ENCODE peak calls at places on chromosomes 16 and 17, in ten cellular contexts. P is stomach, V is SK-N-SH, E is GM23338, X is prostate gland, O is GM12878, M is transverse colon, K is sigmoid colon, U is HCT116, S is suprapubic skin. D is an unnamed sample.

GRCh38 chr16:69106491-69107291 is 1.2 kb downstream of the HAS3 start:
- DNase-seq in P (no peak), V (peak; percentile 82), E (peak; percentile 80), X (no peak), O (no peak), M (peak; percentile 18), K (no peak), U (no peak), S (peak; percentile 60), D (no peak)

GRCh38 chr16:11651796-11652195 is 16.5 kb upstream of the SNN start:
- DNase-seq in P (no peak), V (no peak), E (no peak), X (no peak), O (no peak), M (no peak), K (no peak), U (no peak), S (no peak), D (no peak)

GRCh38 chr17:27454089-27454488 is 2.2 kb upstream of the KSR1 start:
- DNase-seq in P (no peak), V (no peak), E (no peak), X (no peak), O (no peak), M (no peak), K (no peak), U (no peak), S (no peak), D (no peak)

GRCh38 chr17:42845918-42846593 is 1.7 kb downstream of the AOC2 start:
- DNase-seq in P (no peak), V (no peak), E (no peak), X (no peak), O (no peak), M (no peak), K (no peak), U (no peak), S (no peak), D (no peak)

GRCh38 chr16:12453832-12454231 is 349.9 kb downstream of the CPPED1 start:
- DNase-seq in P (no peak), V (no peak), E (no peak), X (no peak), O (no peak), M (no peak), K (no peak), U (no peak), S (no peak), D (no peak)

GRCh38 chr17:80894726-80895125 is 96.9 kb upstream of the CHMP6 start:
- DNase-seq in P (no peak), V (no peak), E (no peak), X (no peak), O (no peak), M (no peak), K (no peak), U (no peak), S (no peak), D (no peak)

GRCh38 chr16:80718480-80719220 is 85.7 kb downstream of the CDYL2 start:
- DNase-seq in P (peak; percentile 82), V (no peak), E (peak; percentile 32), X (peak; percentile 89), O (no peak), M (no peak), K (no peak), U (no peak), S (no peak), D (peak; percentile 84)

GRCh38 chr16:10817963-10818941 is at the start of gene TVP23A:
- DNase-seq in P (no peak), V (peak; percentile 87), E (peak; percentile 77), X (no peak), O (no peak), M (no peak), K (no peak), U (no peak), S (no peak), D (no peak)

GRCh38 chr16:85437161-85438052 is 175.7 kb upstream of the GSE1 start:
- DNase-seq in P (peak; percentile 84), V (no peak), E (peak; percentile 90), X (peak; percentile 83), O (no peak), M (peak; percentile 89), K (peak; percentile 80), U (no peak), S (peak; percentile 76), D (peak; percentile 69)

DNA sequence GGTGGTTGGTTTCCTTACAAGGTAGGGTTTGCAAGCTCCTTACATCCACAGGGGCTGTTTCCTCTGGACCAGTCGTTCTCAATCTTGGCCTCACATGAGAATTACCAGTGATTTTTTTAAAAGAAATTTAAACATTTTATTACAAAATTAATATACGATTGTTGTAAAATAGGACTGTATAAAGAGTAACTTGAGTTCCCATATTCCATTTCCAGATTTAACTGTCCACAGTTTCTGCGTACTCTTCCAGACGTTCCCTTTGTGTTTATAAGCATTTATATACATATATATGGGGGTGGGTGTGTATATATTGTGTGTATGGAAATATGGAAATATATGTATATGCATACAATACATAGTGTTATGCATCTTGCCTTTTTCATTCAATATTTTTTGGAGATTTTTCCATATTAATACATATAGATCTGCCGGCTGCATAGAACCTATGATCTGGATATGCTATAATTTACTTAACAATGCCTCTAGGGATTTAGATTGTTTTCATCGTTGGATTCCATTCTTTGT is 31.5 kb downstream of the HLF start:
- DNase-seq in P (no peak), V (no peak), E (no peak), X (no peak), O (no peak), M (no peak), K (no peak), U (no peak), S (no peak), D (no peak)
- TF ChIP-seq CTCF in P (no peak), V (no peak), E (no peak), X (no peak), O (no peak), M (no peak), K (no peak), U (no peak), S (no peak), D (no peak)

GRCh38 chr16:53775106-53775820 is 71.3 kb downstream of the FTO start:
- DNase-seq in P (no peak), V (no peak), E (no peak), X (no peak), O (no peak), M (no peak), K (no peak), U (no peak), S (no peak), D (no peak)

GRCh38 chr16:53775821-53776431 is 72.0 kb downstream of the FTO start:
- DNase-seq in P (peak; percentile 60), V (no peak), E (peak; percentile 47), X (peak; percentile 66), O (no peak), M (peak; percentile 44), K (no peak), U (no peak), S (peak; percentile 68), D (peak; percentile 78)

GRCh38 chr16:53771655-53772497 is 67.9 kb downstream of the FTO start:
- DNase-seq in P (no peak), V (no peak), E (no peak), X (no peak), O (no peak), M (no peak), K (no peak), U (no peak), S (no peak), D (no peak)

GRCh38 chr16:53773881-53774280 is 69.9 kb downstream of the FTO start:
- DNase-seq in P (no peak), V (no peak), E (no peak), X (no peak), O (no peak), M (no peak), K (no peak), U (no peak), S (no peak), D (no peak)

DNA sequence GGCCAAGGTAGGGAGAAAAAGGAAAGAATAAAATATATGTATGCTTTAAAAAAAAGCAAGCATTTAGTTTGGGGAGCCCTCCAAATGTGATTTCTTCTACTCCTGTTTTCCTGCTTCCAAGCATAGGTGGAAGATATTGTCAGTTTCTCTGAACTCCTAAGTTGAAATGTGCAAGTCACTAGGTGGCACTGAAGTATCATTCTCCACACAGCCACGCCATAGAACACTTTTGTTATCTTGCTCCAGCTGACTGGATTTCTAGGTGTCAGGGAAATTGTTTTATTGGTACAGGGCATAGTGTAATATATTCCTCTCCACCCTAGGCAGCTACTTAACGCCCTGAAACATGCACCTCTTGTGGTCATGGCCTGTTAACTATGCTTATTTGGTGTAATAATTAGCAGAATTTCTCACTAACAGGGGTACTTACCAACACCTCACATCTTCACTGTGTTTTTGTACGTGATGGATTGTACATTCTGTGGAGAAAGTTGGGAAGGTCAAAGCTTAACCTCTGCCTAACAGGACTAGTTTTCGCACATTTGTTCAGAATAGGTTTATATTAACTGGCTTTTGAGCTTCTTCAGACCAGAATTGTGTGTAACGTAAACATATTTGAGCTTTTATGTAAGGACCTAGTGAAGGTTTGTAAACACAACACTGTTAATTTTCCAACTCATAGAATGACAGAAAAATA is 69.3 kb downstream of the FTO start:
- DNase-seq in P (peak; percentile 29), V (peak; percentile 52), E (peak; percentile 74), X (peak; percentile 52), O (peak; percentile 13), M (peak; percentile 51), K (no peak), U (no peak), S (no peak), D (peak; percentile 51)
- H3K4me3 ChIP-seq in P (no peak overlapping the region), V (no peak overlapping the region), E (no peak overlapping the region), X (no peak overlapping the region), O (no peak overlapping the region), M (no peak overlapping the region), K (no peak overlapping the region), U (no peak overlapping the region), S (no peak overlapping the region), D (no peak overlapping the region)

DNA sequence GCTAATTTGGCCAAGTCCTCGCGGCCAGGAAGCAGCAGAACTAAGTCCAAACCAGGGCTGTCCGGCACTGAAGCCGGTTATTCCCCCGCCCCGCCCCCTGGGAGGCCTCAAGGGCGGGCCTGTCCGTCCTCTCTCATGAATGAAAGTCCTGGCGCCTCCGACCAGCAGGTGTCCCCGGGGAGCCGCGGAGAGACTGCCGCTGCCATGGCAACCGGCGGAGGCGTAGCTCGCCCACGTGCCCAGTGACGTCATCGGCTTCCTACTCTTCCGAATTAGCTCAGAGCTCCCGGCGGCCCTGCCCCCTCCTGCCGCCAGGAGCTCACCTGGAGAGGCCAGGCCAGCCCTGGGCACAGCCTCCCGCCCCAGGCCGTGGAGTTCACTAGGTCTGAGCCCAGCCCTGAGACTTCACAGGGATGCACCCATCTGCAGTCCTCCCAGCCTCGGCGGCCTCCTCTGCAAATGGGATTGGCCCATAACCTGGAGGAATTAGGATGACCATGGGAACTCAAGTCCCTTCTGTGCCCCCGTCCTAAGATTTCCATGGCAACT is 1.3 kb downstream of the SPATA2L start:
- DNase-seq in P (peak; percentile 100), V (peak; percentile 97), E (peak; percentile 100), X (peak; percentile 100), O (peak; percentile 82), M (peak; percentile 100), K (peak; percentile 100), U (peak; percentile 100), S (peak; percentile 98), D (peak; percentile 100)
- TF ChIP-seq POLR2AphosphoS5 in P (peak; percentile 66), V (no peak), E (no peak), X (peak; percentile 98), O (no peak), M (peak; percentile 51), K (peak; percentile 46), U (peak; percentile 88), S (no peak), D (peak; percentile 65)

DNA sequence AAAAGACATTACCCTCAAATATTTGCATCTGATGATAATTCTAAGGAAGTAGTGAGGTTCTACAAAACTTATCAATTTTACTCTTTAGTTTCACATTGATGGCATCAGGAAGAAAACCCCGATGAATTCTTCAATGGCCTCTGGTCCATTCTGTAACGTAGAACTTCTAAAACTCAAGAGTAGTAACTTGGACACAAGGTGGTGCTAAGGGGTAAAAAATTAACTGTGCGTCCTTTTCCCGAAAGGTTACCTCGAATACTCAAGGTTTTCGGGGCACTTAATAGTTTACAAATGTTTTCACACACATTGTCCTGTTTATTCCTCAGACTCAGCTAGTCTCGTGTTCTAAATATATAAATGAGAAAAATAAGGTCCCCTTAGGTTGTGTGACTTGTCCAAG is 517.3 kb upstream of the ZFHX3 start:
- DNase-seq in P (no peak), V (no peak), E (peak; percentile 77), X (no peak), O (no peak), M (no peak), K (no peak), U (peak; percentile 15), S (no peak), D (no peak)
- TF ChIP-seq CTCF in P (no peak), V (no peak), E (peak; percentile 65), X (peak; percentile 37), O (peak; percentile 38), M (no peak), K (peak; percentile 19), U (peak; percentile 45), S (no peak), D (no peak)